ENCODE peak calls at places on chromosomes 2 and 18, in eight cellular contexts. One of them, this sample, is unnamed. For H3K9me3, the result is how much of the 10 kb centered on the place peaks cover.

GRCh38 chr2:188176626-188177025 is 115.0 kb upstream of the GULP1 start:
- DNase-seq in PC-3: no peak
- DNase-seq in right lobe of liver: no peak
- DNase-seq in IMR-90: no peak
- DNase-seq in ovary: no peak
- DNase-seq in K562: no peak
- DNase-seq in heart left ventricle: no peak
- DNase-seq in astrocyte: no peak
- DNase-seq in this sample: no peak

GRCh38 chr2:86476918-86477317 is 35.7 kb downstream of the KDM3A start:
- DNase-seq in PC-3: no peak
- DNase-seq in K562: no peak
- DNase-seq in heart left ventricle: no peak
- DNase-seq in astrocyte: no peak
- DNase-seq in ovary: no peak
- DNase-seq in IMR-90: no peak
- DNase-seq in right lobe of liver: no peak
- DNase-seq in this sample: no peak

GRCh38 chr2:3738454-3738853 is 35.1 kb downstream of the DCDC2C start:
- DNase-seq in right lobe of liver: no peak
- DNase-seq in IMR-90: peak
- DNase-seq in astrocyte: no peak
- DNase-seq in heart left ventricle: no peak
- DNase-seq in ovary: no peak
- DNase-seq in PC-3: peak
- DNase-seq in K562: no peak
- DNase-seq in this sample: peak

GRCh38 chr2:188628989-188629889 is 337.6 kb downstream of the GULP1 start:
- DNase-seq in ovary: no peak
- DNase-seq in right lobe of liver: no peak
- DNase-seq in IMR-90: peak
- DNase-seq in K562: no peak
- DNase-seq in heart left ventricle: no peak
- DNase-seq in astrocyte: peak
- DNase-seq in PC-3: peak
- DNase-seq in this sample: peak

GRCh38 chr2:194819367-194819766 is 837.7 kb upstream of the SLC39A10 start:
- DNase-seq in ovary: no peak
- DNase-seq in astrocyte: no peak
- DNase-seq in right lobe of liver: no peak
- DNase-seq in IMR-90: no peak
- DNase-seq in heart left ventricle: no peak
- DNase-seq in PC-3: peak
- DNase-seq in K562: no peak
- DNase-seq in this sample: no peak

GRCh38 chr2:45643543-45644542 is 7.6 kb upstream of the PRKCE start:
- DNase-seq in ovary: peak
- DNase-seq in astrocyte: no peak
- DNase-seq in IMR-90: peak
- DNase-seq in PC-3: peak
- DNase-seq in right lobe of liver: peak
- DNase-seq in heart left ventricle: peak
- DNase-seq in K562: peak
- DNase-seq in this sample: peak

GRCh38 chr2:206211657-206212255 is 52.1 kb downstream of the EEF1B2 start:
- DNase-seq in astrocyte: peak
- DNase-seq in right lobe of liver: no peak
- DNase-seq in K562: no peak
- DNase-seq in IMR-90: peak
- DNase-seq in PC-3: peak
- DNase-seq in heart left ventricle: no peak
- DNase-seq in ovary: no peak
- DNase-seq in this sample: peak

GRCh38 chr2:136932700-136933099 is 167.4 kb downstream of the THSD7B start:
- DNase-seq in PC-3: peak
- DNase-seq in K562: no peak
- DNase-seq in astrocyte: no peak
- DNase-seq in heart left ventricle: no peak
- DNase-seq in right lobe of liver: no peak
- DNase-seq in IMR-90: no peak
- DNase-seq in ovary: no peak
- DNase-seq in this sample: no peak

GRCh38 chr2:86284987-86285386 is 52.4 kb downstream of the REEP1 start:
- DNase-seq in heart left ventricle: no peak
- DNase-seq in IMR-90: no peak
- DNase-seq in ovary: no peak
- DNase-seq in astrocyte: no peak
- DNase-seq in K562: no peak
- DNase-seq in right lobe of liver: no peak
- DNase-seq in PC-3: no peak
- DNase-seq in this sample: no peak

GRCh38 chr2:152558174-152559091 is 158.8 kb downstream of the PRPF40A start:
- DNase-seq in ovary: no peak
- DNase-seq in IMR-90: peak
- DNase-seq in heart left ventricle: no peak
- DNase-seq in K562: no peak
- DNase-seq in astrocyte: peak
- DNase-seq in PC-3: peak
- DNase-seq in right lobe of liver: no peak
- DNase-seq in this sample: no peak

GRCh38 chr2:26574900-26575560 is 66.1 kb downstream of the CIB4 start:
- DNase-seq in ovary: no peak
- DNase-seq in K562: no peak
- DNase-seq in astrocyte: no peak
- DNase-seq in right lobe of liver: no peak
- DNase-seq in heart left ventricle: no peak
- DNase-seq in PC-3: no peak
- DNase-seq in IMR-90: no peak
- DNase-seq in this sample: no peak

GRCh38 chr2:176172748-176173586 is 15.5 kb upstream of the HOXD1 start:
- DNase-seq in heart left ventricle: no peak
- DNase-seq in astrocyte: peak
- DNase-seq in PC-3: no peak
- DNase-seq in K562: no peak
- DNase-seq in right lobe of liver: no peak
- DNase-seq in ovary: no peak
- DNase-seq in IMR-90: no peak
- DNase-seq in this sample: no peak

GRCh38 chr18:13105059-13105458 is 113.5 kb upstream of the LDLRAD4 start:
- DNase-seq in K562: no peak
- DNase-seq in astrocyte: no peak
- DNase-seq in ovary: no peak
- DNase-seq in right lobe of liver: no peak
- DNase-seq in IMR-90: no peak
- DNase-seq in PC-3: no peak
- DNase-seq in heart left ventricle: no peak
- DNase-seq in this sample: no peak

GRCh38 chr2:140580799-140581198 is 1550.0 kb downstream of the LRP1B start:
- DNase-seq in ovary: no peak
- DNase-seq in astrocyte: no peak
- DNase-seq in PC-3: no peak
- DNase-seq in right lobe of liver: no peak
- DNase-seq in IMR-90: no peak
- DNase-seq in K562: no peak
- DNase-seq in heart left ventricle: no peak
- DNase-seq in this sample: no peak

GRCh38 chr2:198499539-198499938 is 695.1 kb downstream of the PLCL1 start:
- DNase-seq in PC-3: no peak
- DNase-seq in ovary: no peak
- DNase-seq in IMR-90: peak
- DNase-seq in heart left ventricle: peak
- DNase-seq in right lobe of liver: no peak
- DNase-seq in astrocyte: peak
- DNase-seq in K562: no peak
- DNase-seq in this sample: no peak

GRCh38 chr2:1010373-1011017 is 59.8 kb downstream of the SNTG2 start:
- DNase-seq in right lobe of liver: no peak
- DNase-seq in heart left ventricle: no peak
- DNase-seq in IMR-90: no peak
- DNase-seq in K562: no peak
- DNase-seq in astrocyte: no peak
- DNase-seq in PC-3: no peak
- DNase-seq in ovary: no peak
- DNase-seq in this sample: no peak

GRCh38 chr18:50870138-50870845 is 8.6 kb upstream of the ME2 start:
- DNase-seq in right lobe of liver: no peak
- DNase-seq in PC-3: peak
- DNase-seq in K562: no peak
- DNase-seq in astrocyte: peak
- DNase-seq in ovary: no peak
- DNase-seq in IMR-90: peak
- DNase-seq in heart left ventricle: no peak
- DNase-seq in this sample: peak

GRCh38 chr2:63817382-63817781 is 24.3 kb upstream of the UGP2 start:
- DNase-seq in ovary: no peak
- DNase-seq in right lobe of liver: no peak
- DNase-seq in PC-3: no peak
- DNase-seq in heart left ventricle: no peak
- DNase-seq in astrocyte: no peak
- DNase-seq in K562: no peak
- DNase-seq in IMR-90: no peak
- DNase-seq in this sample: no peak

GRCh38 chr2:227228061-227228667 is 63.7 kb downstream of the COL4A3 start:
- DNase-seq in heart left ventricle: peak
- DNase-seq in PC-3: peak
- DNase-seq in ovary: no peak
- DNase-seq in IMR-90: no peak
- DNase-seq in astrocyte: no peak
- DNase-seq in K562: no peak
- DNase-seq in right lobe of liver: peak
- DNase-seq in this sample: peak

GRCh38 chr2:127479219-127479825 is 47.0 kb downstream of the IWS1 start:
- DNase-seq in ovary: no peak
- DNase-seq in right lobe of liver: no peak
- DNase-seq in K562: no peak
- DNase-seq in heart left ventricle: no peak
- DNase-seq in PC-3: peak
- DNase-seq in IMR-90: peak
- DNase-seq in astrocyte: peak
- DNase-seq in this sample: no peak

GRCh38 chr2:177396630-177397460 is 4.3 kb downstream of the AGPS start:
- DNase-seq in IMR-90: peak
- DNase-seq in astrocyte: peak
- DNase-seq in right lobe of liver: no peak
- DNase-seq in ovary: no peak
- DNase-seq in heart left ventricle: no peak
- DNase-seq in K562: no peak
- DNase-seq in PC-3: peak
- DNase-seq in this sample: peak

GRCh38 chr2:148969585-148970180 is 68.8 kb upstream of the LYPD6B start:
- DNase-seq in K562: no peak
- DNase-seq in astrocyte: no peak
- DNase-seq in IMR-90: no peak
- DNase-seq in PC-3: no peak
- DNase-seq in ovary: no peak
- DNase-seq in right lobe of liver: no peak
- DNase-seq in heart left ventricle: no peak
- DNase-seq in this sample: no peak

GRCh38 chr2:187922841-187923240 is 368.6 kb upstream of the TFPI start:
- DNase-seq in PC-3: no peak
- DNase-seq in astrocyte: no peak
- DNase-seq in heart left ventricle: no peak
- DNase-seq in ovary: no peak
- DNase-seq in K562: no peak
- DNase-seq in IMR-90: peak
- DNase-seq in right lobe of liver: no peak
- DNase-seq in this sample: no peak

GRCh38 chr2:236744316-236745105 is 174.9 kb downstream of the ACKR3 start:
- DNase-seq in K562: no peak
- DNase-seq in IMR-90: peak
- DNase-seq in ovary: no peak
- DNase-seq in heart left ventricle: no peak
- DNase-seq in PC-3: peak
- DNase-seq in astrocyte: peak
- DNase-seq in right lobe of liver: no peak
- DNase-seq in this sample: no peak
- H3K27ac ChIP-seq in K562: no peak
- H3K27ac ChIP-seq in IMR-90: no peak
- H3K27ac ChIP-seq in ovary: no peak
- H3K27ac ChIP-seq in heart left ventricle: no peak
- H3K27ac ChIP-seq in PC-3: no peak
- H3K27ac ChIP-seq in astrocyte: peak
- H3K27ac ChIP-seq in right lobe of liver: no peak
- H3K27ac ChIP-seq in this sample: peak

GRCh38 chr18:79574938-79575525 is 104.6 kb upstream of the CTDP1 start:
- DNase-seq in PC-3: no peak
- DNase-seq in right lobe of liver: no peak
- DNase-seq in IMR-90: no peak
- DNase-seq in ovary: no peak
- DNase-seq in astrocyte: no peak
- DNase-seq in heart left ventricle: peak
- DNase-seq in K562: no peak
- DNase-seq in this sample: no peak
- H3K9me3 ChIP-seq in PC-3: under half
- H3K9me3 ChIP-seq in right lobe of liver: under half
- H3K9me3 ChIP-seq in IMR-90: under half
- H3K9me3 ChIP-seq in ovary: under half
- H3K9me3 ChIP-seq in astrocyte: under half
- H3K9me3 ChIP-seq in heart left ventricle: under half
- H3K9me3 ChIP-seq in K562: under half
- H3K9me3 ChIP-seq in this sample: under half

DNA sequence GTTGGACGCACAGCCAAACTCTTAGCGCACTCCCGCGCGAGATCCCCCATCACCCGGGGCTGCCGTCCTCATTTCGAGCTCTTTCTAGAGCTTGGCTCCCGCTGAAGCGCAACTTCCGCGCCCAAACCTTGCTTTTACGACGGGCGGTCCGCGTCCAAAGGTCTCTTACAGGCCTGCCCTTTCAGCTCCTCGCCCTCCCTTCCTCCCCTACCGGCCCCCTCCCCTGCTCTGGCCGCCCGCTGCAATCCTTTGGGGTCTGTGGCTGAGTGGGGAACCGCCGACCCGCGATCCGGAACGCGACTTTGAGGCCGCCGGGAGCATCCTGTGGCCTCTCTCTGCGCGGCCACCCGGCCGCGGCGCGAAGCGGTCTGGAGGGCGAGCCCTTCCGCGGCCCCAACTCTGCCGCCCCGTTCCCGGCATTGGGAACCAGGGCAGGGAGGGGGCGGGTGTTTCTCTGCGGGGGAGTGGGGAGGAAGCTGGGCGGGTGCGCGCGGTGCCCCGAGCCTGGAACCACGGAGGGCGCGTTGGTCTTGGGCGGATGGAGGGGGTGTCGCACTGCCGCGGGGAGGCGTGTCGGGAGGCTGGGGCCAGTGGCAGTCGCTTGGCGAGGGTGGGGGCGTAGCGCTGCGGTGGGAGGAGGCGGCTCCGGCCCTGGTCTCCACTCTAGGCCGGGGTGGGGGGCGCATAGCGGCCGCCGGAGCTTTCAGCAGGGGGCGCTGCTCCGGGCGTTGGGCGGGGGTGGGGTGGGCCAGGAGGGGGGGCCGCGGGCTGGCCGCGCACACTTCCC is at the start of gene GDF7:
- DNase-seq in right lobe of liver: peak
- DNase-seq in astrocyte: no peak
- DNase-seq in K562: peak
- DNase-seq in PC-3: no peak
- DNase-seq in IMR-90: no peak
- DNase-seq in ovary: no peak
- DNase-seq in heart left ventricle: no peak
- DNase-seq in this sample: no peak
- H3K27ac ChIP-seq in right lobe of liver: peak
- H3K27ac ChIP-seq in astrocyte: no peak
- H3K27ac ChIP-seq in K562: no peak
- H3K27ac ChIP-seq in PC-3: no peak
- H3K27ac ChIP-seq in IMR-90: no peak
- H3K27ac ChIP-seq in ovary: no peak
- H3K27ac ChIP-seq in heart left ventricle: peak
- H3K27ac ChIP-seq in this sample: no peak

GRCh38 chr18:45566025-45566740 is 49.1 kb upstream of the SLC14A2 start:
- DNase-seq in IMR-90: peak
- DNase-seq in astrocyte: peak
- DNase-seq in right lobe of liver: no peak
- DNase-seq in K562: no peak
- DNase-seq in ovary: no peak
- DNase-seq in PC-3: no peak
- DNase-seq in heart left ventricle: no peak
- DNase-seq in this sample: no peak
- H3K9me3 ChIP-seq in IMR-90: under half
- H3K9me3 ChIP-seq in astrocyte: under half
- H3K9me3 ChIP-seq in right lobe of liver: under half
- H3K9me3 ChIP-seq in K562: under half
- H3K9me3 ChIP-seq in ovary: under half
- H3K9me3 ChIP-seq in PC-3: under half
- H3K9me3 ChIP-seq in heart left ventricle: under half
- H3K9me3 ChIP-seq in this sample: under half